ENCODE peak calls at places on chromosome 1, in nine cellular contexts. One of them, this sample, is unnamed.

GRCh38 chr1:63713627-63714481 is 60.0 kb upstream of the ROR1 start:
- DNase-seq in activated T-cell treated with anti-CD3 and anti-CD28 coated beads for 24 hours: no peak
- DNase-seq in GM23248: peak
- DNase-seq in AG08395: peak
- DNase-seq in HCEC 1CT: peak
- DNase-seq in upper lobe of right lung: no peak
- DNase-seq in iris pigment epithelial cell: peak
- DNase-seq in CD8-positive, alpha-beta T cell: no peak
- DNase-seq in hypothalamus: no peak
- DNase-seq in this sample: peak

GRCh38 chr1:198846506-198847010 is 207.7 kb downstream of the PTPRC start:
- DNase-seq in activated T-cell treated with anti-CD3 and anti-CD28 coated beads for 24 hours: no peak
- DNase-seq in GM23248: no peak
- DNase-seq in AG08395: no peak
- DNase-seq in HCEC 1CT: no peak
- DNase-seq in upper lobe of right lung: no peak
- DNase-seq in iris pigment epithelial cell: no peak
- DNase-seq in CD8-positive, alpha-beta T cell: no peak
- DNase-seq in hypothalamus: no peak
- DNase-seq in this sample: peak

GRCh38 chr1:44267438-44267837 is 54.2 kb downstream of the DMAP1 start:
- DNase-seq in activated T-cell treated with anti-CD3 and anti-CD28 coated beads for 24 hours: no peak
- DNase-seq in GM23248: no peak
- DNase-seq in AG08395: no peak
- DNase-seq in HCEC 1CT: no peak
- DNase-seq in upper lobe of right lung: no peak
- DNase-seq in iris pigment epithelial cell: no peak
- DNase-seq in CD8-positive, alpha-beta T cell: no peak
- DNase-seq in hypothalamus: no peak
- DNase-seq in this sample: no peak

GRCh38 chr1:198788561-198789064 is 149.8 kb downstream of the PTPRC start:
- DNase-seq in activated T-cell treated with anti-CD3 and anti-CD28 coated beads for 24 hours: no peak
- DNase-seq in GM23248: no peak
- DNase-seq in AG08395: no peak
- DNase-seq in HCEC 1CT: no peak
- DNase-seq in upper lobe of right lung: no peak
- DNase-seq in iris pigment epithelial cell: peak
- DNase-seq in CD8-positive, alpha-beta T cell: no peak
- DNase-seq in hypothalamus: no peak
- DNase-seq in this sample: peak

GRCh38 chr1:15370268-15370667 is 39.4 kb upstream of the EFHD2 start:
- DNase-seq in activated T-cell treated with anti-CD3 and anti-CD28 coated beads for 24 hours: no peak
- DNase-seq in GM23248: no peak
- DNase-seq in AG08395: no peak
- DNase-seq in HCEC 1CT: no peak
- DNase-seq in upper lobe of right lung: no peak
- DNase-seq in iris pigment epithelial cell: no peak
- DNase-seq in CD8-positive, alpha-beta T cell: no peak
- DNase-seq in hypothalamus: no peak
- DNase-seq in this sample: no peak

GRCh38 chr1:208829601-208830000 is 585.4 kb upstream of the PLXNA2 start:
- DNase-seq in activated T-cell treated with anti-CD3 and anti-CD28 coated beads for 24 hours: no peak
- DNase-seq in GM23248: no peak
- DNase-seq in AG08395: peak
- DNase-seq in HCEC 1CT: no peak
- DNase-seq in upper lobe of right lung: no peak
- DNase-seq in iris pigment epithelial cell: no peak
- DNase-seq in CD8-positive, alpha-beta T cell: no peak
- DNase-seq in hypothalamus: no peak
- DNase-seq in this sample: no peak

GRCh38 chr1:16402742-16403141 is 34.5 kb downstream of the SPATA21 start:
- DNase-seq in activated T-cell treated with anti-CD3 and anti-CD28 coated beads for 24 hours: no peak
- DNase-seq in GM23248: peak
- DNase-seq in AG08395: no peak
- DNase-seq in HCEC 1CT: peak
- DNase-seq in upper lobe of right lung: no peak
- DNase-seq in iris pigment epithelial cell: peak
- DNase-seq in CD8-positive, alpha-beta T cell: no peak
- DNase-seq in hypothalamus: no peak
- DNase-seq in this sample: no peak

GRCh38 chr1:162347281-162347680 is 29.4 kb downstream of the SPATA46 start:
- DNase-seq in activated T-cell treated with anti-CD3 and anti-CD28 coated beads for 24 hours: no peak
- DNase-seq in GM23248: no peak
- DNase-seq in AG08395: no peak
- DNase-seq in HCEC 1CT: no peak
- DNase-seq in upper lobe of right lung: no peak
- DNase-seq in iris pigment epithelial cell: no peak
- DNase-seq in CD8-positive, alpha-beta T cell: no peak
- DNase-seq in hypothalamus: no peak
- DNase-seq in this sample: no peak

GRCh38 chr1:235516862-235517446 is 12.7 kb upstream of the B3GALNT2 start:
- DNase-seq in activated T-cell treated with anti-CD3 and anti-CD28 coated beads for 24 hours: no peak
- DNase-seq in GM23248: no peak
- DNase-seq in AG08395: no peak
- DNase-seq in HCEC 1CT: no peak
- DNase-seq in upper lobe of right lung: no peak
- DNase-seq in iris pigment epithelial cell: no peak
- DNase-seq in CD8-positive, alpha-beta T cell: no peak
- DNase-seq in hypothalamus: no peak
- DNase-seq in this sample: no peak

This sample was measured in M059J.